ENCODE peak calls at places on chromosomes 6 and 20, in eight cellular contexts. S, R, B, I, P, K, N and T are unnamed samples.

GRCh38 chr20:9515211-9515580 is 806 bp downstream of the LAMP5 start:
- DNase-seq in S (no peak), R (no peak), B (no peak), I (no peak), P (no peak), K (no peak), N (no peak), T (no peak)

GRCh38 chr20:34083137-34083536 is 28.9 kb downstream of the EIF2S2 start:
- DNase-seq in S (no peak), R (peak), B (peak), I (no peak), P (peak), K (peak), N (peak), T (peak)

GRCh38 chr6:141041596-141042087 is 1091.1 kb upstream of the GJE1 start:
- DNase-seq in S (no peak), R (no peak), B (no peak), I (no peak), P (no peak), K (no peak), N (no peak), T (no peak)

GRCh38 chr6:40550096-40550731 is 37.0 kb downstream of the LRFN2 start:
- DNase-seq in S (peak), R (peak), B (peak), I (peak), P (no peak), K (no peak), N (peak), T (peak)

GRCh38 chr20:33653218-33653899 is 8.8 kb upstream of the C20orf144 start:
- DNase-seq in S (peak), R (peak), B (peak), I (peak), P (no peak), K (no peak), N (peak), T (peak)

GRCh38 chr20:32149566-32150170 is 40.2 kb downstream of the TM9SF4 start:
- DNase-seq in S (no peak), R (no peak), B (no peak), I (no peak), P (no peak), K (no peak), N (no peak), T (no peak)

GRCh38 chr20:45646898-45647297 is 15.8 kb upstream of the WFDC9 start:
- DNase-seq in S (no peak), R (no peak), B (no peak), I (no peak), P (no peak), K (no peak), N (no peak), T (no peak)

GRCh38 chr6:148980234-148980633 is 233.4 kb downstream of the UST start:
- DNase-seq in S (no peak), R (peak), B (no peak), I (no peak), P (no peak), K (no peak), N (no peak), T (no peak)

GRCh38 chr20:51492167-51493092 is 50.1 kb downstream of the NFATC2 start:
- DNase-seq in S (no peak), R (peak), B (no peak), I (no peak), P (peak), K (peak), N (peak), T (peak)

GRCh38 chr6:160085713-160086505 is 35.7 kb upstream of the SLC22A1 start:
- DNase-seq in S (no peak), R (no peak), B (no peak), I (no peak), P (no peak), K (no peak), N (no peak), T (peak)

DNA sequence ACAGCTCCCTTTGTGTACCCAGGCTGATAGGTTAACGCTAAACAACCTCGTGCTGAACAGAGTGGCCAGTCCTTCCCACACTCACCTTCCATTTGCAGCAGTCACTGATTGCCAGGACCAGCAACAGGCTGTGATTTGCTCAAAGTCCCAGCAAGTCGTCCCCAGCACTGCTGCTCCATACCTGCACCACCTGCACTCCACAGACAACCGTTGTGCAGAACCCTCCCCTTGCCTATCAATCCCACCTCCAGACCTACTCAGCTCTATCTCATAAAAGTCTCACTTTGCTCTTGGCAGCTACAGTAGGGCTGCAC is 43.1 kb upstream of the SCML4 start:
- DNase-seq in S (no peak), R (no peak), B (no peak), I (no peak), P (no peak), K (no peak), N (no peak), T (no peak)
- TF ChIP-seq CTCF in S (no peak), R (no peak), B (no peak), I (no peak), P (no peak), K (no peak), N (no peak), T (no peak)

GRCh38 chr6:74752303-74752702 is 453.6 kb downstream of the COL12A1 start:
- DNase-seq in S (no peak), R (no peak), B (no peak), I (no peak), P (no peak), K (no peak), N (no peak), T (peak)
- TF ChIP-seq CTCF in S (no peak), R (no peak), B (no peak), I (no peak), P (peak), K (no peak), N (no peak), T (no peak)

DNA sequence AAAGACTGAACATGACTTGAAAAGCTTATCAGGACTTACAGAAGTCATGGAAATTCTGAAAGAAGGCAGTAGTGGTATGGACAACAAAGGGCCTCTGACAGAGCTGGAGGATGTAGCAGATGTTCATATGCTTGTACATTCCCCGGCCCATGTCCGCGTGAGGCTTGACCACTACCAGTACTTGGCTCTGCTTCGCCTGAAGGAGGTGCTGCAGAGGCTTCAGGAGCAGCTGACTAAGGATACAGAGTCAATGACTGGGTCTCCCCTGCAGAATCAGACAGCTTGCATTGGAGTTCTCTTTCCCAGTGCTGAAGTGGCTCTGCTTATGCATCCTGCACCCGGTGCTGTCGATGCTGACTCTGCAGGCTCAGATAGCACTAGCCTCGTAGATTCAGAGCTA is 29.2 kb downstream of the TAF11 start:
- DNase-seq in S (no peak), R (no peak), B (no peak), I (no peak), P (no peak), K (no peak), N (no peak), T (no peak)
- TF ChIP-seq CTCF in S (no peak), R (no peak), B (no peak), I (no peak), P (no peak), K (no peak), N (no peak), T (no peak)

GRCh38 chr6:52595796-52596130 is 18.9 kb upstream of the TRAM2 start:
- DNase-seq in S (no peak), R (no peak), B (no peak), I (no peak), P (no peak), K (no peak), N (no peak), T (no peak)
- TF ChIP-seq CTCF in S (no peak), R (no peak), B (no peak), I (no peak), P (no peak), K (no peak), N (no peak), T (no peak)

GRCh38 chr20:25308083-25308491 is 60.2 kb downstream of the PYGB start:
- DNase-seq in S (no peak), R (no peak), B (no peak), I (no peak), P (no peak), K (no peak), N (no peak), T (no peak)

GRCh38 chr20:25310921-25311728 is 63.2 kb downstream of the PYGB start:
- DNase-seq in S (no peak), R (peak), B (no peak), I (no peak), P (no peak), K (peak), N (no peak), T (peak)

GRCh38 chr20:25308671-25309394 is 60.9 kb downstream of the PYGB start:
- DNase-seq in S (no peak), R (no peak), B (no peak), I (no peak), P (no peak), K (no peak), N (no peak), T (peak)

GRCh38 chr20:25310268-25310920 is 62.5 kb downstream of the PYGB start:
- DNase-seq in S (peak), R (peak), B (peak), I (peak), P (no peak), K (peak), N (peak), T (peak)

GRCh38 chr20:25309395-25310267 is 61.7 kb downstream of the PYGB start:
- DNase-seq in S (peak), R (no peak), B (peak), I (no peak), P (no peak), K (peak), N (peak), T (peak)
- TF ChIP-seq CTCF in S (peak), R (no peak), B (no peak), I (no peak), P (no peak), K (no peak), N (no peak), T (no peak)

GRCh38 chr6:5151955-5152401 is 66.8 kb downstream of the PPP1R3G start:
- DNase-seq in S (no peak), R (no peak), B (no peak), I (no peak), P (no peak), K (no peak), N (no peak), T (no peak)
- TF ChIP-seq CTCF in S (no peak), R (no peak), B (no peak), I (no peak), P (no peak), K (no peak), N (no peak), T (no peak)

GRCh38 chr20:58071500-58071804 is 157.0 kb downstream of the ANKRD60 start:
- DNase-seq in S (no peak), R (no peak), B (no peak), I (no peak), P (no peak), K (no peak), N (no peak), T (no peak)

GRCh38 chr20:58071991-58072390 is 156.5 kb downstream of the ANKRD60 start:
- DNase-seq in S (no peak), R (no peak), B (no peak), I (no peak), P (no peak), K (no peak), N (no peak), T (no peak)

GRCh38 chr20:58073945-58074920 is 154.2 kb downstream of the ANKRD60 start:
- DNase-seq in S (no peak), R (no peak), B (no peak), I (no peak), P (no peak), K (peak), N (peak), T (peak)

GRCh38 chr20:58070664-58071499 is 157.6 kb downstream of the ANKRD60 start:
- DNase-seq in S (no peak), R (no peak), B (no peak), I (no peak), P (no peak), K (no peak), N (no peak), T (no peak)

DNA sequence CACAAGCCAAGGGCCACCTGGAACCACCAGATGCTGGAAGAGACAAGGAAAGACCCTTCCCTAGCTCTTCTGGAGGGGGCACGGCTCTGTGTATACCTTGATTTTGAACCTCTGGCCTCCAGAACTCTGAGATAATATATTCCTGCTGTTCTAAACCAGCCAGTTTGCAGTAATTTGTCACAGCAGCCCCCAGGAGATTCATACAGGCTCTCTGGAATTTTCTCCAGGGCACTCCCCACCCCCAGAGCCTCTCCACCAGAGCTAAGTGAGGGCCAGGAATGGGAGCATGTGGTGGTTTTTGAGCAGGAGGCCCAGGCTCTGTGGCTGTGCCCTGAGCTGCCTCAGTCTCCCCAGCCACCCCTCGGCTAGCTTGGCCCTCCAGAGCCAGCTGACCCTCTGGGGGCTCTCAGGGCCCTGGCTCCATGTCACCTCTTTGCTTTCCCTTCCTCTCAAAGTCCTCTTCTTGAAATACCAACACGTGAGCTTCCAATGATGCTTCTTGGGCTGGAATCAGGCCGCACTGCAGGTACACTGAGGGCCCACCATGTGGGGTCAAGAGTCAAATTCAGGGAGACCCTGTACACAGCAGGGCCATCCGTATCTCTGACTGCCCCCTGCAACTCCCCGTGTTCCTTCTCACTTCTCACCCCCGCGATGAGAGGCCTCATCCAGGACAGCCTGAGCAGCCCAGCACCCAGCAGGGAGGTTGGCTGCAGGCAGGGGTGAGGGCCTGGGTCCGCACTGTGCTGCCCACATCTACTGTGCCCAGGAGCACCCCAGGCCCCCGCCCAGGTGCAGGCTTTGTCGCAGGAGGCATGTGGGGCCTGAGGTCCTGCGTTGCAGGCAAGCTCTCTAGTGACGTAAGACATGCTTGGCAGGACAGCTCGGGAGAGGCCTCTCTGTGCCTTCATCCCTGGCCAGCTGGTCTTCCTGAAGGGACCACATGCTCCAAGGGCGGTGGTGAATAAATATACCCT is 155.5 kb downstream of the ANKRD60 start:
- DNase-seq in S (no peak), R (no peak), B (no peak), I (no peak), P (no peak), K (no peak), N (no peak), T (no peak)
- TF ChIP-seq CTCF in S (no peak), R (no peak), B (no peak), I (no peak), P (no peak), K (no peak), N (no peak), T (no peak)